ENCODE peak calls at places on chromosomes 2 and 18, in nine cellular contexts. A, G, M, B, Y, I, D, J and P are unnamed samples.

GRCh38 chr18:73093687-73094250 is 226.0 kb upstream of the NETO1 start:
- DNase-seq in A (no peak), G (peak; percentile 7), M (no peak), B (no peak), Y (no peak), I (no peak), D (no peak), J (no peak), P (no peak)

GRCh38 chr18:71136487-71136886 is 847.6 kb downstream of the SOCS6 start:
- DNase-seq in A (no peak), G (no peak), M (no peak), B (no peak), Y (no peak), I (no peak), D (no peak), J (no peak), P (no peak)

GRCh38 chr2:227657204-227657845 is 9.3 kb upstream of the SCYGR5 start:
- DNase-seq in A (no peak), G (peak; percentile 19), M (no peak), B (no peak), Y (no peak), I (peak; percentile 81), D (no peak), J (no peak), P (peak; percentile 80)

GRCh38 chr18:58132595-58133191 is 88.7 kb downstream of the NEDD4L start:
- DNase-seq in A (no peak), G (peak; percentile 20), M (no peak), B (no peak), Y (no peak), I (no peak), D (no peak), J (no peak), P (no peak)

GRCh38 chr2:78077637-78078036 is 555.5 kb upstream of the LRRTM4 start:
- DNase-seq in A (no peak), G (no peak), M (no peak), B (no peak), Y (no peak), I (no peak), D (no peak), J (no peak), P (no peak)

GRCh38 chr2:144481109-144481508 is 38.8 kb downstream of the ZEB2 start:
- DNase-seq in A (no peak), G (no peak), M (no peak), B (no peak), Y (no peak), I (no peak), D (no peak), J (no peak), P (no peak)

GRCh38 chr2:23824777-23825212 is 102.1 kb downstream of the ATAD2B start:
- DNase-seq in A (no peak), G (peak; percentile 62), M (no peak), B (peak; percentile 49), Y (no peak), I (peak; percentile 76), D (no peak), J (no peak), P (peak; percentile 70)

GRCh38 chr2:47126783-47127182 is 28.3 kb downstream of the STPG4 start:
- DNase-seq in A (no peak), G (no peak), M (no peak), B (no peak), Y (no peak), I (no peak), D (no peak), J (no peak), P (no peak)

GRCh38 chr2:854460-854859 is 96.2 kb upstream of the SNTG2 start:
- DNase-seq in A (peak; percentile 92), G (no peak), M (no peak), B (peak; percentile 43), Y (no peak), I (peak; percentile 13), D (no peak), J (no peak), P (peak; percentile 4)

GRCh38 chr2:162091325-162092007 is 17.5 kb upstream of the DPP4 start:
- DNase-seq in A (no peak), G (peak; percentile 42), M (no peak), B (no peak), Y (no peak), I (no peak), D (no peak), J (no peak), P (peak; percentile 40)

GRCh38 chr2:237336131-237336530 is 77.8 kb downstream of the COL6A3 start:
- DNase-seq in A (peak; percentile 30), G (no peak), M (no peak), B (no peak), Y (no peak), I (no peak), D (no peak), J (no peak), P (no peak)
- H3K4me3 ChIP-seq in A (no peak overlapping the region), G (no peak overlapping the region), M (no peak overlapping the region), B (no peak overlapping the region), Y (no peak overlapping the region), I (no peak overlapping the region), D (no peak overlapping the region), J (no peak overlapping the region), P (no peak overlapping the region)

GRCh38 chr18:3595282-3596273 is 145.6 kb downstream of the TGIF1 start:
- DNase-seq in A (no peak), G (peak; percentile 98), M (no peak), B (no peak), Y (no peak), I (peak; percentile 94), D (peak; percentile 64), J (no peak), P (peak; percentile 99)

GRCh38 chr18:3593904-3594759 is 144.2 kb downstream of the TGIF1 start:
- DNase-seq in A (peak; percentile 57), G (peak; percentile 98), M (no peak), B (peak; percentile 74), Y (peak; percentile 87), I (peak; percentile 99), D (peak; percentile 90), J (peak; percentile 88), P (peak; percentile 99)

GRCh38 chr18:3596324-3597158 is 146.6 kb downstream of the TGIF1 start:
- DNase-seq in A (no peak), G (peak; percentile 58), M (no peak), B (peak; percentile 27), Y (peak; percentile 56), I (peak; percentile 52), D (peak; percentile 44), J (peak; percentile 75), P (peak; percentile 69)

GRCh38 chr18:3593381-3593903 is 143.5 kb downstream of the TGIF1 start:
- DNase-seq in A (no peak), G (peak; percentile 87), M (no peak), B (peak; percentile 55), Y (peak; percentile 40), I (peak; percentile 91), D (no peak), J (no peak), P (peak; percentile 93)

DNA sequence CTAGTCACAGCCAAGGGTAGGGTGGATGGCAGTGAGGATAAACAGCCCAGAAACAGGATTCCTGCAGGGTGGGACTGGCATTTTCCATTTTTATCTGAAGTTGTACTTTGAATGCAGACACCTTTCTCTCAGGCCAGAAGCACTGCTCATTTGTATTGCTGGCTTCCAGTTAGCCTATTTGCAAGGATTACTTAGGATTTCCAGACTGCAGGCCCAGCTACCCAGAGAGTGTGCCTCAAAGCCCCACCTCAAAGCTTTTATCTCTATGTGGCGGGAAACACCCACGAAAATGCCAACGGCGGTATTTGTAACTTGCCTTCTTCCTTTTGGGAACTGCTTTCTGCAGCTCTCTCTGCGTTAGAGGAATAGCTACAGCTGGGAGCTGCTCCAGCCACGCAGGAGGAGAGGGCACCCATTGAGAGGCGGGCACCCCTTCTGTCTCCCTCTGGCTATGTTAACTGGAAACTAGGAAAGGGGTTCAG is 144.8 kb downstream of the TGIF1 start:
- DNase-seq in A (no peak), G (peak; percentile 49), M (no peak), B (no peak), Y (no peak), I (peak; percentile 72), D (no peak), J (peak; percentile 55), P (no peak)
- H3K4me3 ChIP-seq in A (peak overlapping the region; percentile 36), G (peak overlapping the region; percentile 57), M (peak overlapping the region; percentile 32), B (peak overlapping the region; percentile 36), Y (peak overlapping the region; percentile 52), I (peak overlapping the region; percentile 66), D (peak overlapping the region; percentile 57), J (peak overlapping the region; percentile 49), P (peak overlapping the region; percentile 78)

GRCh38 chr18:79965119-79965902 is 868 bp downstream of the HSBP1L1 start:
- DNase-seq in A (peak; percentile 75), G (peak; percentile 91), M (peak; percentile 81), B (peak; percentile 48), Y (no peak), I (peak; percentile 90), D (no peak), J (peak; percentile 61), P (peak; percentile 71)
- H3K4me3 ChIP-seq in A (peak overlapping the region; percentile 7), G (peak overlapping the region; percentile 66), M (peak overlapping the region; percentile 40), B (peak overlapping the region; percentile 23), Y (peak overlapping the region; percentile 54), I (peak overlapping the region; percentile 67), D (peak overlapping the region; percentile 57), J (peak overlapping the region; percentile 92), P (peak overlapping the region; percentile 58)

GRCh38 chr2:188328419-188328818 is 36.7 kb downstream of the GULP1 start:
- DNase-seq in A (no peak), G (no peak), M (no peak), B (no peak), Y (no peak), I (no peak), D (no peak), J (no peak), P (no peak)

GRCh38 chr2:188338463-188338862 is 46.8 kb downstream of the GULP1 start:
- DNase-seq in A (no peak), G (no peak), M (no peak), B (no peak), Y (no peak), I (no peak), D (no peak), J (no peak), P (no peak)

GRCh38 chr2:188332619-188333018 is 40.9 kb downstream of the GULP1 start:
- DNase-seq in A (no peak), G (peak; percentile 13), M (no peak), B (no peak), Y (no peak), I (no peak), D (no peak), J (no peak), P (no peak)

GRCh38 chr2:188330316-188331053 is 38.8 kb downstream of the GULP1 start:
- DNase-seq in A (no peak), G (no peak), M (no peak), B (no peak), Y (no peak), I (no peak), D (no peak), J (no peak), P (no peak)

DNA sequence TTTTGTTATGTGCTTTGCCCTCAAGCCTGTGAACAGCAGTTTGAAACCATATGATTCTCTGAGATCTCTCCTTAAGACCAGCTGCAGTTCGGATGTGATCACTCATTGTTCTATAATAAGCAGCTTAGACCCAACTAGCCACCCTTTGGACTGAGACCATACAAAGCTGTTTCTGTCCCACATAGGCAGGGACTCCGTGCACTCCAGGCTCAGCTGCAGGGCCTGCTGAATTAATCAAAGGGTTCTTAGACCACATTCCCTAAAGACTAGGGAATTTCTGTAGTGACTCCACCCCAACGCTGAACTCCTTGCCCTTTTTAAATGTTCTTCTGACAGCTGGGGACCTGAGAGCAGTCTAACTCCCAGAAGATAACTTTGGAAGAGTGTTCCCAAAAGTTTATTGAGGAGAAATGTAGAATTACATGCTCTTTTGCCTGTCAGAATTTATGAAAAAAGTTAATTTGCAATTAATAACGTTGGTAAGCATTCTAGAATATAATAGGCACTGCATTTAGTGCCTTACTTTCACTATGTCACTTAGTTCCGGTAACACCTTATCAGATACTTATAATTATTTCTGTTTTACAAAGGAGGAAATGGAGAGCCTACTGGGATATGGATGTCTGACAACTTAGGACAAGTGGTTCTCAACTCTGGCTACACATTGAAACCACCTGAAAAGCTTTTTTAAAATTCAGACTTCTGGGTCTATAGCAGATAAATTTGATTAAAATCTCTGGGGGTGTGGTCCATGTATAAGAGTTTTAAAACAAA is 42.3 kb downstream of the GULP1 start:
- DNase-seq in A (no peak), G (peak; percentile 39), M (no peak), B (no peak), Y (no peak), I (peak; percentile 24), D (no peak), J (peak; percentile 38), P (no peak)
- H3K4me3 ChIP-seq in A (no peak overlapping the region), G (no peak overlapping the region), M (no peak overlapping the region), B (no peak overlapping the region), Y (no peak overlapping the region), I (no peak overlapping the region), D (no peak overlapping the region), J (peak overlapping the region; percentile 20), P (no peak overlapping the region)